ENCODE peak calls at places on chromosome 6, in five cellular contexts. B is stomach; A is osteoblast; U is CD8-positive, alpha-beta T cell; J is CD4-positive, alpha-beta memory T cell. L is an unnamed sample.

GRCh38 chr6:116444092-116444491 is 17.1 kb upstream of the CALHM6 start:
- DNase-seq in B (no peak), A (no peak), U (no peak), J (peak; percentile 14), L (no peak)

GRCh38 chr6:11043961-11044711 is at the start of gene ELOVL2:
- DNase-seq in B (no peak), A (peak; percentile 95), U (peak; percentile 14), J (no peak), L (no peak)

GRCh38 chr6:12280901-12281300 is 9.3 kb upstream of the EDN1 start:
- DNase-seq in B (no peak), A (peak; percentile 4), U (no peak), J (no peak), L (no peak)

GRCh38 chr6:50791900-50792508 is 26.7 kb upstream of the TFAP2B start:
- DNase-seq in B (no peak), A (no peak), U (no peak), J (no peak), L (no peak)

GRCh38 chr6:75147512-75147911 is 58.3 kb downstream of the COL12A1 start:
- DNase-seq in B (no peak), A (peak; percentile 29), U (no peak), J (no peak), L (no peak)

GRCh38 chr6:42936398-42936797 is 7.1 kb downstream of the CNPY3 start:
- DNase-seq in B (no peak), A (no peak), U (no peak), J (no peak), L (no peak)

GRCh38 chr6:109865968-109866367 is 112.1 kb upstream of the GPR6 start:
- DNase-seq in B (no peak), A (no peak), U (no peak), J (no peak), L (no peak)

GRCh38 chr6:34151321-34152041 is 5.6 kb upstream of the GRM4 start:
- DNase-seq in B (no peak), A (peak; percentile 60), U (no peak), J (no peak), L (peak; percentile 23)

GRCh38 chr6:146850238-146850896 is 251.6 kb downstream of the ADGB start:
- DNase-seq in B (no peak), A (peak; percentile 80), U (no peak), J (no peak), L (no peak)

GRCh38 chr6:14016930-14017625 is 92.3 kb downstream of the RNF182 start:
- DNase-seq in B (no peak), A (no peak), U (no peak), J (no peak), L (no peak)

GRCh38 chr6:166473886-166474596 is 91.3 kb upstream of the MPC1 start:
- DNase-seq in B (no peak), A (peak; percentile 69), U (no peak), J (no peak), L (peak; percentile 19)

GRCh38 chr6:125432014-125432413 is 130.2 kb upstream of the HDDC2 start:
- DNase-seq in B (no peak), A (no peak), U (no peak), J (no peak), L (no peak)

GRCh38 chr6:132456700-132457143 is 55.4 kb upstream of the MOXD1 start:
- DNase-seq in B (peak; percentile 25), A (no peak), U (no peak), J (no peak), L (no peak)

GRCh38 chr6:35727935-35728662 is 8.7 kb upstream of the ARMC12 start:
- DNase-seq in B (peak; percentile 96), A (peak; percentile 98), U (peak; percentile 85), J (peak; percentile 93), L (peak; percentile 95)

GRCh38 chr6:32973934-32974333 is 5.5 kb downstream of the BRD2 start:
- DNase-seq in B (no peak), A (peak; percentile 89), U (peak; percentile 30), J (peak; percentile 55), L (no peak)

GRCh38 chr6:46199387-46199786 is 28.6 kb upstream of the ENPP5 start:
- DNase-seq in B (no peak), A (no peak), U (no peak), J (no peak), L (no peak)

GRCh38 chr6:81553246-81553645 is 199.2 kb downstream of the TENT5A start:
- DNase-seq in B (no peak), A (peak; percentile 21), U (no peak), J (no peak), L (no peak)

GRCh38 chr6:164396071-164397047 is 913.0 kb downstream of the C6orf118 start:
- DNase-seq in B (no peak), A (no peak), U (no peak), J (peak; percentile 4), L (peak; percentile 39)

GRCh38 chr6:48990746-48991145 is 472.3 kb downstream of the MMUT start:
- DNase-seq in B (no peak), A (no peak), U (no peak), J (no peak), L (no peak)

GRCh38 chr6:115947964-115948541 is 112.6 kb downstream of the FRK start:
- DNase-seq in B (peak; percentile 39), A (no peak), U (no peak), J (no peak), L (no peak)

DNA sequence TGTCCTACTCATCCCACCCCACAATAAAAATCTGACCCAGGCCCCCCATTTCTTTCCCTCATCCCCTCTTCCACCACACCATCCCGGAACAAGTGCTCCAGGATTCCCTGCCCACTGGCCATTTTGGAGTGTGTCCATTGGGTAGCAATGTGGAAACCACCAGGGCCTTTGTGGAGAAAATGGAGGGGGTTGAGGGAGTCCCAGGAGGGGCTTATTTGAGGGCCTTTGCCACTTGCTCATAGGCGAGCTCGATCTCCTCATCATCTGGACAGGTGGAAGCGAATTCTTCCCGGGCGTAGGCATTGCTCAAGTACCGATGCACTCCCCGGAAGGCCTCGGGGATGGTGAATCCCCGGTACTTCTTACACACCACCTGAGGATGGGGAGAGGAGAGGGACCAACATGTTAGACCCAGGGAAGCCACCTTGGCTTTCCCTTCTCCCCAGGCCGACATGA is 1.6 kb upstream of the DDAH2 start:
- DNase-seq in B (no peak), A (peak; percentile 52), U (no peak), J (no peak), L (no peak)
- H3K27ac ChIP-seq in B (peak overlapping the region; percentile 95), A (peak overlapping the region; percentile 87), U (no peak overlapping the region), J (peak overlapping the region; percentile 68), L (peak overlapping the region; percentile 92)

DNA sequence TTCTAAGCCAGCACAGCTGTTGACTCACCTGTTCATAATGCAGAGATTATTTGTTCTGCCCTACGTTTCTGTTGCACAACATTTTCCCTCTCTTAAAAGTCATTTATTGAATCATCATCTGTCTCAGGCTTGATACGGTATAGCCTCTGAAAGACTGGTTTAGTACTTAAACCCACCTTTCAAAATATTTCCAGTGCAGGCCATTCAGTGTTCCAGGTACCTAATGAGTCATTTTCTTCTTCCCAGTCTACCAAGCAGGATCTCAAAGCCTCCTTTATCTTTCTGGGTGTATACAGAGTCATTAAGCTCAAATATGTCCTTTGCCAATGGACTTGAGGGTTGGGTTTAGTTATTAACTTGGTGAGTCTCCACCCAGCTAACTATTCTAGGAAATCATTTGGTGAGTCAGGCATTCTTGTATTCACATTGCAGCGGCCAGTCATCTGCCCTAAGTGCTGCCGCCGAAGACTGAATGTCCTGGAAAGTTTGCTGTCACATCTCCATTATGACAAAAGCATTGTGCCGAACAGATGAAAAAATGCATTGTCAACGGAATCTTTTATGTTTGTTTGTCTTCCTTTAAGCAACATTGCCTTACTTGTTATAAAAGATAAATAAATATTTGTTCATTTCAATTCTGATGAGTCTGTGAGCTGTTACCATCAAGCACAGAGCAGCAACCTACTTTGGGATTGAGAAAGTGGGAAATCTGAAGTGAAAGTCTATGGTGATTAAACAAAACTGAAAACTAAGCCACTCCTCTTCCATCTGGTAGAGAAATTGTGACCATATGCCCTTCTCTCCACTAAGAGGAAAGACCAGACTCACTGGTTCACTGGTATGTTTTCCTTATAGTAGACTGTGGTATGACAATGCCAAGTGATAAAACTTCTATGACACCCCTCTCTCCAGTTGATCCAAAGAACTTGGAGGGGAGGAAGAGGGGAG is 14.3 kb upstream of the FAM135A start:
- DNase-seq in B (peak; percentile 72), A (peak; percentile 56), U (no peak), J (no peak), L (no peak)
- H3K27ac ChIP-seq in B (peak overlapping the region; percentile 77), A (no peak overlapping the region), U (no peak overlapping the region), J (no peak overlapping the region), L (no peak overlapping the region)

GRCh38 chr6:21847712-21848111 is 254.2 kb downstream of the SOX4 start:
- DNase-seq in B (no peak), A (no peak), U (no peak), J (no peak), L (no peak)

GRCh38 chr6:21846541-21847451 is 253.2 kb downstream of the SOX4 start:
- DNase-seq in B (no peak), A (no peak), U (no peak), J (no peak), L (no peak)

GRCh38 chr6:21840428-21840827 is 246.9 kb downstream of the SOX4 start:
- DNase-seq in B (no peak), A (no peak), U (no peak), J (no peak), L (no peak)

GRCh38 chr6:21842875-21843274 is 249.3 kb downstream of the SOX4 start:
- DNase-seq in B (no peak), A (no peak), U (no peak), J (no peak), L (no peak)

GRCh38 chr6:21845018-21845417 is 251.5 kb downstream of the SOX4 start:
- DNase-seq in B (no peak), A (no peak), U (no peak), J (no peak), L (peak; percentile 29)
- H3K27ac ChIP-seq in B (no peak overlapping the region), A (no peak overlapping the region), U (no peak overlapping the region), J (no peak overlapping the region), L (no peak overlapping the region)

GRCh38 chr6:5942591-5942990 is 64.1 kb downstream of the NRN1 start:
- DNase-seq in B (no peak), A (peak; percentile 72), U (no peak), J (no peak), L (no peak)

GRCh38 chr6:5946181-5946580 is 60.5 kb downstream of the NRN1 start:
- DNase-seq in B (no peak), A (no peak), U (no peak), J (no peak), L (no peak)

GRCh38 chr6:5950448-5950847 is 56.3 kb downstream of the NRN1 start:
- DNase-seq in B (no peak), A (no peak), U (no peak), J (no peak), L (no peak)

GRCh38 chr6:5943591-5943990 is 63.1 kb downstream of the NRN1 start:
- DNase-seq in B (no peak), A (no peak), U (no peak), J (no peak), L (no peak)

DNA sequence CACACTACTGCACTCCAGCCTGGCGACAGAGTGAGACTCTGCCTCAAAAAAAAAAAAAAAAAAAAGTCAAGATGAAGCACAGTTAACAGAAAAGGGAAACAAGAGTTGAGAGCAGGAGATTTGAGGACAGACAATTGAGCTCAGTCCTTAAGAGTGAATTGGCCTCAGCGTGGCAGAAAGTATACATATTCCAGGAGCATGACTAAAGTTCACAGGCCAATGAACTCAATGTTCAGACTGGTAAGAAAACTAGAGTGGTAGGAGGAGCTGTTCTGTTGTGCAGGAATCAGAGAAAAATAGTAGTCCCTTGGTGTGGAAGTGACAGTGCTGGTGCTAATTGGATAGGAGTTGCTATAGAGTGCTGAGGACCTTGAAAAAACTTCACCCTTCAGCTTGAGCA is 60.0 kb downstream of the NRN1 start:
- DNase-seq in B (no peak), A (no peak), U (no peak), J (no peak), L (no peak)
- H3K27ac ChIP-seq in B (no peak overlapping the region), A (no peak overlapping the region), U (no peak overlapping the region), J (no peak overlapping the region), L (no peak overlapping the region)

GRCh38 chr6:31332637-31333602 is 24.1 kb downstream of the HLA-B start:
- DNase-seq in B (no peak), A (no peak), U (peak; percentile 25), J (peak; percentile 70), L (no peak)
- H3K27ac ChIP-seq in B (no peak overlapping the region), A (no peak overlapping the region), U (no peak overlapping the region), J (no peak overlapping the region), L (no peak overlapping the region)

L was measured in dorsolateral prefrontal cortex.